ENCODE peak calls at places on chromosomes 16 and 17, in eight cellular contexts. N is Kasumi-1; J is stimulated activated CD4-positive, alpha-beta T cell treated with anti-CD3 and anti-CD28 coated beads, Interleukin-4, amount 100 ng/mL, for 48 hours; I is DMS79 treated with DMSO at 0.1 percent for 48 hours; Y is DMS153; W is skeletal muscle cell; V is ureter; P is NCI-H226. H is an unnamed sample.

GRCh38 chr17:20009302-20010098 is at the start of gene SPECC1:
- DNase-seq in V (peak; percentile 78), N (peak; percentile 26), I (peak; percentile 54), J (peak; percentile 78), W (no peak), P (peak; percentile 59), Y (peak; percentile 35), H (peak; percentile 82)

GRCh38 chr16:72829846-72830620 is 217.9 kb downstream of the ZFHX3 start:
- DNase-seq in W (no peak), N (no peak), I (no peak), P (no peak), Y (no peak), J (no peak), V (no peak), H (no peak)

GRCh38 chr17:443109-443508 is 90.5 kb upstream of the RPH3AL start:
- DNase-seq in W (no peak), P (no peak), J (no peak), Y (no peak), V (no peak), N (no peak), I (no peak), H (no peak)

GRCh38 chr16:56833243-56833970 is 31.6 kb upstream of the SLC12A3 start:
- DNase-seq in P (no peak), J (no peak), Y (no peak), N (no peak), W (no peak), V (no peak), I (no peak), H (no peak)

GRCh38 chr16:84966150-84966447 is 45.2 kb downstream of the ZDHHC7 start:
- DNase-seq in V (no peak), I (no peak), N (no peak), W (no peak), J (no peak), Y (no peak), P (no peak), H (no peak)

GRCh38 chr17:34365340-34365739 is 2.3 kb upstream of the CCL1 start:
- DNase-seq in V (no peak), Y (no peak), J (no peak), W (no peak), N (no peak), P (no peak), I (peak; percentile 61), H (peak; percentile 40)

GRCh38 chr17:37488009-37488604 is 1.6 kb upstream of the DUSP14 start:
- DNase-seq in J (no peak), V (no peak), Y (peak; percentile 79), W (peak; percentile 93), N (no peak), I (peak; percentile 89), P (peak; percentile 92), H (no peak)

GRCh38 chr17:17511971-17512858 is 16.0 kb upstream of the RASD1 start:
- DNase-seq in P (peak; percentile 98), W (peak; percentile 83), N (peak; percentile 27), V (peak; percentile 67), I (peak; percentile 25), J (no peak), Y (no peak), H (no peak)

GRCh38 chr16:89785523-89786155 is 30.8 kb downstream of the FANCA start:
- DNase-seq in I (no peak), J (no peak), N (no peak), Y (no peak), W (no peak), V (no peak), P (no peak), H (no peak)

GRCh38 chr17:7295230-7296180 is 1.1 kb upstream of the YBX2 start:
- DNase-seq in Y (no peak), W (no peak), J (no peak), N (no peak), I (no peak), P (no peak), V (no peak), H (no peak)

GRCh38 chr17:44844390-44844830 is 3.3 kb upstream of the HIGD1B start:
- DNase-seq in N (no peak), J (no peak), I (no peak), Y (no peak), W (no peak), P (no peak), V (no peak), H (no peak)

GRCh38 chr16:79267146-79267545 is 333.4 kb downstream of the MAF start:
- DNase-seq in P (no peak), J (no peak), N (no peak), W (no peak), I (no peak), Y (no peak), V (no peak), H (no peak)

H was measured in GDM1.